ENCODE peak calls at places on chromosomes 6 and 20, in eight cellular contexts. One of them, this sample, is unnamed.

GRCh38 chr6:104407957-104408356 is 451.8 kb downstream of the HACE1 start:
- DNase-seq in fibroblast of the aortic adventitia: no peak
- DNase-seq in activated CD4-positive, alpha-beta T cell treated with anti-CD3 and anti-CD28 coated beads, Interleukin-2, amount 50 U/mL, for 24 hours: no peak
- DNase-seq in B cell: no peak
- DNase-seq in fibroblast of mammary gland: no peak
- DNase-seq in astrocyte: no peak
- DNase-seq in KBM-7: no peak
- DNase-seq in AG08395: no peak
- DNase-seq in this sample: no peak

GRCh38 chr6:98463038-98463437 is 371.3 kb upstream of the POU3F2 start:
- DNase-seq in fibroblast of the aortic adventitia: no peak
- DNase-seq in activated CD4-positive, alpha-beta T cell treated with anti-CD3 and anti-CD28 coated beads, Interleukin-2, amount 50 U/mL, for 24 hours: no peak
- DNase-seq in B cell: no peak
- DNase-seq in fibroblast of mammary gland: no peak
- DNase-seq in astrocyte: no peak
- DNase-seq in KBM-7: no peak
- DNase-seq in AG08395: no peak
- DNase-seq in this sample: no peak

GRCh38 chr6:4322134-4322845 is 186.9 kb upstream of the ECI2 start:
- DNase-seq in fibroblast of the aortic adventitia: no peak
- DNase-seq in activated CD4-positive, alpha-beta T cell treated with anti-CD3 and anti-CD28 coated beads, Interleukin-2, amount 50 U/mL, for 24 hours: no peak
- DNase-seq in B cell: no peak
- DNase-seq in fibroblast of mammary gland: no peak
- DNase-seq in astrocyte: no peak
- DNase-seq in KBM-7: no peak
- DNase-seq in AG08395: no peak
- DNase-seq in this sample: no peak

GRCh38 chr6:89409461-89410035 is 2.5 kb downstream of the RRAGD start:
- DNase-seq in fibroblast of the aortic adventitia: no peak
- DNase-seq in activated CD4-positive, alpha-beta T cell treated with anti-CD3 and anti-CD28 coated beads, Interleukin-2, amount 50 U/mL, for 24 hours: no peak
- DNase-seq in B cell: no peak
- DNase-seq in fibroblast of mammary gland: no peak
- DNase-seq in astrocyte: no peak
- DNase-seq in KBM-7: no peak
- DNase-seq in AG08395: no peak
- DNase-seq in this sample: no peak

GRCh38 chr6:140921366-140922226 is 1211.1 kb upstream of the GJE1 start:
- DNase-seq in fibroblast of the aortic adventitia: peak; percentile 87
- DNase-seq in activated CD4-positive, alpha-beta T cell treated with anti-CD3 and anti-CD28 coated beads, Interleukin-2, amount 50 U/mL, for 24 hours: peak; percentile 2
- DNase-seq in B cell: no peak
- DNase-seq in fibroblast of mammary gland: peak; percentile 92
- DNase-seq in astrocyte: peak; percentile 84
- DNase-seq in KBM-7: peak; percentile 71
- DNase-seq in AG08395: peak; percentile 59
- DNase-seq in this sample: no peak

GRCh38 chr6:11218827-11219826 is 13.3 kb downstream of the NEDD9 start:
- DNase-seq in fibroblast of the aortic adventitia: no peak
- DNase-seq in activated CD4-positive, alpha-beta T cell treated with anti-CD3 and anti-CD28 coated beads, Interleukin-2, amount 50 U/mL, for 24 hours: peak; percentile 18
- DNase-seq in B cell: no peak
- DNase-seq in fibroblast of mammary gland: no peak
- DNase-seq in astrocyte: peak; percentile 51
- DNase-seq in KBM-7: no peak
- DNase-seq in AG08395: no peak
- DNase-seq in this sample: no peak

GRCh38 chr6:142400495-142400894 is 98.7 kb downstream of the ADGRG6 start:
- DNase-seq in fibroblast of the aortic adventitia: peak; percentile 52
- DNase-seq in activated CD4-positive, alpha-beta T cell treated with anti-CD3 and anti-CD28 coated beads, Interleukin-2, amount 50 U/mL, for 24 hours: no peak
- DNase-seq in B cell: no peak
- DNase-seq in fibroblast of mammary gland: peak; percentile 17
- DNase-seq in astrocyte: peak; percentile 72
- DNase-seq in KBM-7: no peak
- DNase-seq in AG08395: no peak
- DNase-seq in this sample: no peak

GRCh38 chr6:31660224-31660997 is at the start of gene C6orf47:
- DNase-seq in fibroblast of the aortic adventitia: peak; percentile 74
- DNase-seq in activated CD4-positive, alpha-beta T cell treated with anti-CD3 and anti-CD28 coated beads, Interleukin-2, amount 50 U/mL, for 24 hours: peak; percentile 63
- DNase-seq in B cell: peak; percentile 87
- DNase-seq in fibroblast of mammary gland: peak; percentile 73
- DNase-seq in astrocyte: peak; percentile 59
- DNase-seq in KBM-7: peak; percentile 83
- DNase-seq in AG08395: peak; percentile 85
- DNase-seq in this sample: peak; percentile 55

GRCh38 chr6:127904160-127904559 is 3.3 kb upstream of the THEMIS start:
- DNase-seq in fibroblast of the aortic adventitia: no peak
- DNase-seq in activated CD4-positive, alpha-beta T cell treated with anti-CD3 and anti-CD28 coated beads, Interleukin-2, amount 50 U/mL, for 24 hours: no peak
- DNase-seq in B cell: no peak
- DNase-seq in fibroblast of mammary gland: no peak
- DNase-seq in astrocyte: no peak
- DNase-seq in KBM-7: no peak
- DNase-seq in AG08395: no peak
- DNase-seq in this sample: no peak

GRCh38 chr6:14827366-14827765 is 418.5 kb upstream of the JARID2 start:
- DNase-seq in fibroblast of the aortic adventitia: no peak
- DNase-seq in activated CD4-positive, alpha-beta T cell treated with anti-CD3 and anti-CD28 coated beads, Interleukin-2, amount 50 U/mL, for 24 hours: no peak
- DNase-seq in B cell: no peak
- DNase-seq in fibroblast of mammary gland: no peak
- DNase-seq in astrocyte: no peak
- DNase-seq in KBM-7: no peak
- DNase-seq in AG08395: no peak
- DNase-seq in this sample: no peak

GRCh38 chr6:15464211-15464725 is 198.6 kb downstream of the DTNBP1 start:
- DNase-seq in fibroblast of the aortic adventitia: no peak
- DNase-seq in activated CD4-positive, alpha-beta T cell treated with anti-CD3 and anti-CD28 coated beads, Interleukin-2, amount 50 U/mL, for 24 hours: peak; percentile 58
- DNase-seq in B cell: peak; percentile 39
- DNase-seq in fibroblast of mammary gland: no peak
- DNase-seq in astrocyte: no peak
- DNase-seq in KBM-7: peak; percentile 48
- DNase-seq in AG08395: no peak
- DNase-seq in this sample: peak; percentile 28

GRCh38 chr6:39430446-39430845 is 107.9 kb upstream of the KCNK16 start:
- DNase-seq in fibroblast of the aortic adventitia: no peak
- DNase-seq in activated CD4-positive, alpha-beta T cell treated with anti-CD3 and anti-CD28 coated beads, Interleukin-2, amount 50 U/mL, for 24 hours: no peak
- DNase-seq in B cell: no peak
- DNase-seq in fibroblast of mammary gland: no peak
- DNase-seq in astrocyte: no peak
- DNase-seq in KBM-7: no peak
- DNase-seq in AG08395: no peak
- DNase-seq in this sample: no peak

GRCh38 chr6:13787146-13787545 is 27.2 kb downstream of the MCUR1 start:
- DNase-seq in fibroblast of the aortic adventitia: peak; percentile 77
- DNase-seq in activated CD4-positive, alpha-beta T cell treated with anti-CD3 and anti-CD28 coated beads, Interleukin-2, amount 50 U/mL, for 24 hours: peak; percentile 38
- DNase-seq in B cell: no peak
- DNase-seq in fibroblast of mammary gland: peak; percentile 25
- DNase-seq in astrocyte: peak; percentile 74
- DNase-seq in KBM-7: no peak
- DNase-seq in AG08395: peak; percentile 67
- DNase-seq in this sample: no peak

GRCh38 chr6:111469543-111469942 is 13.5 kb downstream of the REV3L start:
- DNase-seq in fibroblast of the aortic adventitia: no peak
- DNase-seq in activated CD4-positive, alpha-beta T cell treated with anti-CD3 and anti-CD28 coated beads, Interleukin-2, amount 50 U/mL, for 24 hours: no peak
- DNase-seq in B cell: no peak
- DNase-seq in fibroblast of mammary gland: no peak
- DNase-seq in astrocyte: no peak
- DNase-seq in KBM-7: no peak
- DNase-seq in AG08395: no peak
- DNase-seq in this sample: no peak

GRCh38 chr6:56746767-56747504 is 104.2 kb upstream of the DST start:
- DNase-seq in fibroblast of the aortic adventitia: no peak
- DNase-seq in activated CD4-positive, alpha-beta T cell treated with anti-CD3 and anti-CD28 coated beads, Interleukin-2, amount 50 U/mL, for 24 hours: no peak
- DNase-seq in B cell: no peak
- DNase-seq in fibroblast of mammary gland: no peak
- DNase-seq in astrocyte: no peak
- DNase-seq in KBM-7: no peak
- DNase-seq in AG08395: no peak
- DNase-seq in this sample: no peak

GRCh38 chr20:40641212-40641611 is 47.8 kb downstream of the MAFB start:
- DNase-seq in fibroblast of the aortic adventitia: no peak
- DNase-seq in activated CD4-positive, alpha-beta T cell treated with anti-CD3 and anti-CD28 coated beads, Interleukin-2, amount 50 U/mL, for 24 hours: no peak
- DNase-seq in B cell: no peak
- DNase-seq in fibroblast of mammary gland: no peak
- DNase-seq in astrocyte: no peak
- DNase-seq in KBM-7: no peak
- DNase-seq in AG08395: no peak
- DNase-seq in this sample: no peak

GRCh38 chr20:51749674-51750036 is 18.5 kb downstream of the ATP9A start:
- DNase-seq in fibroblast of the aortic adventitia: peak; percentile 69
- DNase-seq in activated CD4-positive, alpha-beta T cell treated with anti-CD3 and anti-CD28 coated beads, Interleukin-2, amount 50 U/mL, for 24 hours: no peak
- DNase-seq in B cell: no peak
- DNase-seq in fibroblast of mammary gland: peak; percentile 79
- DNase-seq in astrocyte: peak; percentile 68
- DNase-seq in KBM-7: no peak
- DNase-seq in AG08395: no peak
- DNase-seq in this sample: no peak

GRCh38 chr6:42745083-42745637 is 743 bp downstream of the TBCC start:
- DNase-seq in fibroblast of the aortic adventitia: peak; percentile 20
- DNase-seq in activated CD4-positive, alpha-beta T cell treated with anti-CD3 and anti-CD28 coated beads, Interleukin-2, amount 50 U/mL, for 24 hours: no peak
- DNase-seq in B cell: no peak
- DNase-seq in fibroblast of mammary gland: no peak
- DNase-seq in astrocyte: no peak
- DNase-seq in KBM-7: peak; percentile 53
- DNase-seq in AG08395: no peak
- DNase-seq in this sample: no peak

GRCh38 chr20:19964289-19965263 is 52.6 kb upstream of the NAA20 start:
- DNase-seq in fibroblast of the aortic adventitia: peak; percentile 88
- DNase-seq in activated CD4-positive, alpha-beta T cell treated with anti-CD3 and anti-CD28 coated beads, Interleukin-2, amount 50 U/mL, for 24 hours: no peak
- DNase-seq in B cell: no peak
- DNase-seq in fibroblast of mammary gland: peak; percentile 97
- DNase-seq in astrocyte: peak; percentile 84
- DNase-seq in KBM-7: no peak
- DNase-seq in AG08395: peak; percentile 93
- DNase-seq in this sample: no peak

GRCh38 chr6:63663147-63663877 is 27.7 kb downstream of the PHF3 start:
- DNase-seq in fibroblast of the aortic adventitia: peak; percentile 84
- DNase-seq in activated CD4-positive, alpha-beta T cell treated with anti-CD3 and anti-CD28 coated beads, Interleukin-2, amount 50 U/mL, for 24 hours: no peak
- DNase-seq in B cell: no peak
- DNase-seq in fibroblast of mammary gland: peak; percentile 84
- DNase-seq in astrocyte: peak; percentile 80
- DNase-seq in KBM-7: no peak
- DNase-seq in AG08395: peak; percentile 64
- DNase-seq in this sample: no peak

GRCh38 chr20:22243063-22243462 is 341.3 kb downstream of the FOXA2 start:
- DNase-seq in fibroblast of the aortic adventitia: no peak
- DNase-seq in activated CD4-positive, alpha-beta T cell treated with anti-CD3 and anti-CD28 coated beads, Interleukin-2, amount 50 U/mL, for 24 hours: no peak
- DNase-seq in B cell: no peak
- DNase-seq in fibroblast of mammary gland: peak; percentile 6
- DNase-seq in astrocyte: no peak
- DNase-seq in KBM-7: no peak
- DNase-seq in AG08395: no peak
- DNase-seq in this sample: no peak

GRCh38 chr20:45779011-45779915 is 12.4 kb downstream of the WFDC3 start:
- DNase-seq in fibroblast of the aortic adventitia: peak; percentile 100
- DNase-seq in activated CD4-positive, alpha-beta T cell treated with anti-CD3 and anti-CD28 coated beads, Interleukin-2, amount 50 U/mL, for 24 hours: no peak
- DNase-seq in B cell: no peak
- DNase-seq in fibroblast of mammary gland: peak; percentile 99
- DNase-seq in astrocyte: peak; percentile 100
- DNase-seq in KBM-7: no peak
- DNase-seq in AG08395: peak; percentile 96
- DNase-seq in this sample: no peak

GRCh38 chr6:41159415-41160082 is 3.4 kb downstream of the TREM2 start:
- DNase-seq in fibroblast of the aortic adventitia: peak; percentile 47
- DNase-seq in activated CD4-positive, alpha-beta T cell treated with anti-CD3 and anti-CD28 coated beads, Interleukin-2, amount 50 U/mL, for 24 hours: no peak
- DNase-seq in B cell: no peak
- DNase-seq in fibroblast of mammary gland: no peak
- DNase-seq in astrocyte: no peak
- DNase-seq in KBM-7: no peak
- DNase-seq in AG08395: no peak
- DNase-seq in this sample: no peak

GRCh38 chr6:24919404-24919892 is 16.3 kb downstream of the RIPOR2 start:
- DNase-seq in fibroblast of the aortic adventitia: no peak
- DNase-seq in activated CD4-positive, alpha-beta T cell treated with anti-CD3 and anti-CD28 coated beads, Interleukin-2, amount 50 U/mL, for 24 hours: no peak
- DNase-seq in B cell: no peak
- DNase-seq in fibroblast of mammary gland: no peak
- DNase-seq in astrocyte: no peak
- DNase-seq in KBM-7: no peak
- DNase-seq in AG08395: no peak
- DNase-seq in this sample: no peak

GRCh38 chr6:167569879-167570278 is 245.0 kb downstream of the TTLL2 start:
- DNase-seq in fibroblast of the aortic adventitia: no peak
- DNase-seq in activated CD4-positive, alpha-beta T cell treated with anti-CD3 and anti-CD28 coated beads, Interleukin-2, amount 50 U/mL, for 24 hours: no peak
- DNase-seq in B cell: no peak
- DNase-seq in fibroblast of mammary gland: no peak
- DNase-seq in astrocyte: no peak
- DNase-seq in KBM-7: no peak
- DNase-seq in AG08395: no peak
- DNase-seq in this sample: no peak

GRCh38 chr20:24742436-24742835 is 206.6 kb upstream of the CST7 start:
- DNase-seq in fibroblast of the aortic adventitia: no peak
- DNase-seq in activated CD4-positive, alpha-beta T cell treated with anti-CD3 and anti-CD28 coated beads, Interleukin-2, amount 50 U/mL, for 24 hours: no peak
- DNase-seq in B cell: no peak
- DNase-seq in fibroblast of mammary gland: no peak
- DNase-seq in astrocyte: no peak
- DNase-seq in KBM-7: no peak
- DNase-seq in AG08395: no peak
- DNase-seq in this sample: no peak

GRCh38 chr6:169340395-169340794 is 86.7 kb upstream of the THBS2 start:
- DNase-seq in fibroblast of the aortic adventitia: no peak
- DNase-seq in activated CD4-positive, alpha-beta T cell treated with anti-CD3 and anti-CD28 coated beads, Interleukin-2, amount 50 U/mL, for 24 hours: no peak
- DNase-seq in B cell: no peak
- DNase-seq in fibroblast of mammary gland: no peak
- DNase-seq in astrocyte: no peak
- DNase-seq in KBM-7: no peak
- DNase-seq in AG08395: peak; percentile 44
- DNase-seq in this sample: no peak

GRCh38 chr20:46572181-46572580 is 21.7 kb upstream of the OCSTAMP start:
- DNase-seq in fibroblast of the aortic adventitia: no peak
- DNase-seq in activated CD4-positive, alpha-beta T cell treated with anti-CD3 and anti-CD28 coated beads, Interleukin-2, amount 50 U/mL, for 24 hours: no peak
- DNase-seq in B cell: no peak
- DNase-seq in fibroblast of mammary gland: no peak
- DNase-seq in astrocyte: no peak
- DNase-seq in KBM-7: no peak
- DNase-seq in AG08395: no peak
- DNase-seq in this sample: no peak

GRCh38 chr6:149032599-149033405 is 284.7 kb upstream of the TAB2 start:
- DNase-seq in fibroblast of the aortic adventitia: peak; percentile 97
- DNase-seq in activated CD4-positive, alpha-beta T cell treated with anti-CD3 and anti-CD28 coated beads, Interleukin-2, amount 50 U/mL, for 24 hours: peak; percentile 67
- DNase-seq in B cell: no peak
- DNase-seq in fibroblast of mammary gland: peak; percentile 93
- DNase-seq in astrocyte: peak; percentile 91
- DNase-seq in KBM-7: no peak
- DNase-seq in AG08395: peak; percentile 72
- DNase-seq in this sample: no peak